ENCODE peak calls at places on chromosome 21, in eight cellular contexts. One of them, this sample, is unnamed.

GRCh38 chr21:33452362-33452761 is 27.4 kb downstream of the TMEM50B start:
- DNase-seq in IMR-90: no peak
- DNase-seq in A549: no peak
- DNase-seq in ovary: no peak
- DNase-seq in uterus: no peak
- DNase-seq in transverse colon: no peak
- DNase-seq in stomach: no peak
- DNase-seq in K562: peak
- DNase-seq in this sample: no peak

GRCh38 chr21:28324690-28325089 is 668.0 kb downstream of the LTN1 start:
- DNase-seq in uterus: no peak
- DNase-seq in A549: no peak
- DNase-seq in K562: no peak
- DNase-seq in ovary: no peak
- DNase-seq in transverse colon: no peak
- DNase-seq in IMR-90: no peak
- DNase-seq in stomach: no peak
- DNase-seq in this sample: no peak

GRCh38 chr21:34926784-34927548 is 122.1 kb downstream of the RUNX1 start:
- DNase-seq in transverse colon: peak
- DNase-seq in ovary: no peak
- DNase-seq in stomach: no peak
- DNase-seq in IMR-90: peak
- DNase-seq in uterus: no peak
- DNase-seq in A549: no peak
- DNase-seq in K562: no peak
- DNase-seq in this sample: no peak

GRCh38 chr21:46515109-46515508 is 56.4 kb downstream of the DIP2A start:
- DNase-seq in uterus: peak
- DNase-seq in transverse colon: peak
- DNase-seq in IMR-90: peak
- DNase-seq in A549: no peak
- DNase-seq in stomach: peak
- DNase-seq in ovary: peak
- DNase-seq in K562: no peak
- DNase-seq in this sample: no peak

GRCh38 chr21:22444990-22445389 is 1446.8 kb downstream of the NCAM2 start:
- DNase-seq in A549: no peak
- DNase-seq in uterus: no peak
- DNase-seq in ovary: no peak
- DNase-seq in K562: no peak
- DNase-seq in transverse colon: no peak
- DNase-seq in stomach: no peak
- DNase-seq in IMR-90: no peak
- DNase-seq in this sample: no peak

GRCh38 chr21:42238185-42238934 is 19.4 kb downstream of the ABCG1 start:
- DNase-seq in uterus: no peak
- DNase-seq in IMR-90: no peak
- DNase-seq in A549: no peak
- DNase-seq in ovary: no peak
- DNase-seq in stomach: no peak
- DNase-seq in transverse colon: no peak
- DNase-seq in K562: no peak
- DNase-seq in this sample: no peak

GRCh38 chr21:43269461-43269860 is 100.7 kb downstream of the CRYAA start:
- DNase-seq in ovary: no peak
- DNase-seq in A549: no peak
- DNase-seq in IMR-90: no peak
- DNase-seq in transverse colon: no peak
- DNase-seq in K562: peak
- DNase-seq in stomach: no peak
- DNase-seq in uterus: no peak
- DNase-seq in this sample: no peak

GRCh38 chr21:32483293-32483595 is 70.7 kb downstream of the EVA1C start:
- DNase-seq in stomach: no peak
- DNase-seq in IMR-90: no peak
- DNase-seq in K562: no peak
- DNase-seq in transverse colon: no peak
- DNase-seq in uterus: no peak
- DNase-seq in A549: no peak
- DNase-seq in ovary: no peak
- DNase-seq in this sample: no peak

GRCh38 chr21:34997295-34997694 is 51.8 kb downstream of the RUNX1 start:
- DNase-seq in stomach: no peak
- DNase-seq in IMR-90: no peak
- DNase-seq in A549: no peak
- DNase-seq in transverse colon: no peak
- DNase-seq in ovary: no peak
- DNase-seq in K562: peak
- DNase-seq in uterus: no peak
- DNase-seq in this sample: no peak

GRCh38 chr21:38196033-38196432 is 60.8 kb upstream of the KCNJ15 start:
- DNase-seq in K562: no peak
- DNase-seq in ovary: no peak
- DNase-seq in transverse colon: no peak
- DNase-seq in uterus: no peak
- DNase-seq in IMR-90: no peak
- DNase-seq in stomach: no peak
- DNase-seq in A549: no peak
- DNase-seq in this sample: no peak

GRCh38 chr21:42627527-42628289 is 25.7 kb upstream of the PDE9A start:
- DNase-seq in A549: no peak
- DNase-seq in IMR-90: no peak
- DNase-seq in K562: no peak
- DNase-seq in transverse colon: no peak
- DNase-seq in ovary: no peak
- DNase-seq in stomach: no peak
- DNase-seq in uterus: no peak
- DNase-seq in this sample: peak

GRCh38 chr21:23471877-23472276 is 2135.4 kb downstream of the MRPL39 start:
- DNase-seq in K562: no peak
- DNase-seq in ovary: no peak
- DNase-seq in uterus: no peak
- DNase-seq in A549: no peak
- DNase-seq in stomach: no peak
- DNase-seq in IMR-90: no peak
- DNase-seq in transverse colon: no peak
- DNase-seq in this sample: no peak

GRCh38 chr21:33835920-33836319 is 79.7 kb downstream of the ATP5PO start:
- DNase-seq in ovary: no peak
- DNase-seq in K562: no peak
- DNase-seq in stomach: no peak
- DNase-seq in A549: no peak
- DNase-seq in IMR-90: no peak
- DNase-seq in uterus: no peak
- DNase-seq in transverse colon: no peak
- DNase-seq in this sample: no peak

GRCh38 chr21:42164064-42164789 is 54.7 kb upstream of the ABCG1 start:
- DNase-seq in ovary: no peak
- DNase-seq in A549: no peak
- DNase-seq in IMR-90: no peak
- DNase-seq in uterus: peak
- DNase-seq in stomach: peak
- DNase-seq in K562: no peak
- DNase-seq in transverse colon: peak
- DNase-seq in this sample: peak

DNA sequence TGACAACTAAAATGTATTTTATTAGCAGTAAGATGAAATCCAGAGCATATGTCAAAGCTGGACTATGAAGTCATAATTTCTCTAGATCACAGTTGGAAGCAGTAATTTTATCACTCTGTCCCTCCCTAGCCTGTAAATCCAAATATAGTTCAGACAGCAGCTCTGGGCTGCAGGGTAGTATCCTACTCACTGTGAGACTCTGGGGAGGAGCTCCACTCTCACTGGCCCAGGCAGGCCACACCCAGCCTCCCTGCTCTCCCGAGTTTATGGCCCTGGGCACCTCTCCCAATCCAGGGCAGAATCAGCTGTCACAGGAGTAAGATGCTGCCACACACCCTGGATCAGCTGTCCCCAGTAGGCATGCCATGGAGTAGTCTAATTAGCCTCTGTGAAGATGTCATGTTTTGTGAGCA is 131.1 kb downstream of the HLCS start:
- DNase-seq in A549: no peak
- DNase-seq in stomach: no peak
- DNase-seq in transverse colon: peak
- DNase-seq in uterus: peak
- DNase-seq in ovary: no peak
- DNase-seq in K562: no peak
- DNase-seq in IMR-90: no peak
- DNase-seq in this sample: no peak
- TF ChIP-seq POLR2A in A549: no peak
- TF ChIP-seq POLR2A in stomach: no peak
- TF ChIP-seq POLR2A in transverse colon: no peak
- TF ChIP-seq POLR2A in uterus: no peak
- TF ChIP-seq POLR2A in ovary: no peak
- TF ChIP-seq POLR2A in K562: no peak
- TF ChIP-seq POLR2A in IMR-90: no peak
- TF ChIP-seq POLR2A in this sample: no peak

GRCh38 chr21:44317241-44317782 is 17.5 kb downstream of the PFKL start:
- DNase-seq in IMR-90: no peak
- DNase-seq in uterus: no peak
- DNase-seq in K562: no peak
- DNase-seq in A549: no peak
- DNase-seq in ovary: no peak
- DNase-seq in transverse colon: no peak
- DNase-seq in stomach: no peak
- DNase-seq in this sample: no peak

GRCh38 chr21:44318489-44319285 is 18.8 kb downstream of the PFKL start:
- DNase-seq in A549: no peak
- DNase-seq in transverse colon: no peak
- DNase-seq in ovary: no peak
- DNase-seq in K562: no peak
- DNase-seq in uterus: no peak
- DNase-seq in stomach: no peak
- DNase-seq in IMR-90: no peak
- DNase-seq in this sample: no peak

GRCh38 chr21:44319407-44320065 is 19.7 kb downstream of the CFAP410 start:
- DNase-seq in ovary: no peak
- DNase-seq in K562: no peak
- DNase-seq in IMR-90: no peak
- DNase-seq in transverse colon: no peak
- DNase-seq in uterus: no peak
- DNase-seq in stomach: no peak
- DNase-seq in A549: no peak
- DNase-seq in this sample: no peak

GRCh38 chr21:44316277-44316900 is 16.5 kb downstream of the PFKL start:
- DNase-seq in IMR-90: no peak
- DNase-seq in stomach: no peak
- DNase-seq in transverse colon: no peak
- DNase-seq in A549: no peak
- DNase-seq in ovary: no peak
- DNase-seq in K562: no peak
- DNase-seq in uterus: no peak
- DNase-seq in this sample: no peak

GRCh38 chr21:44317871-44318270 is 18.0 kb downstream of the PFKL start:
- DNase-seq in ovary: no peak
- DNase-seq in K562: no peak
- DNase-seq in IMR-90: no peak
- DNase-seq in stomach: no peak
- DNase-seq in A549: no peak
- DNase-seq in transverse colon: no peak
- DNase-seq in uterus: no peak
- DNase-seq in this sample: no peak
- TF ChIP-seq POLR2A in ovary: no peak
- TF ChIP-seq POLR2A in K562: no peak
- TF ChIP-seq POLR2A in IMR-90: no peak
- TF ChIP-seq POLR2A in stomach: no peak
- TF ChIP-seq POLR2A in A549: no peak
- TF ChIP-seq POLR2A in transverse colon: no peak
- TF ChIP-seq POLR2A in uterus: no peak
- TF ChIP-seq POLR2A in this sample: no peak

DNA sequence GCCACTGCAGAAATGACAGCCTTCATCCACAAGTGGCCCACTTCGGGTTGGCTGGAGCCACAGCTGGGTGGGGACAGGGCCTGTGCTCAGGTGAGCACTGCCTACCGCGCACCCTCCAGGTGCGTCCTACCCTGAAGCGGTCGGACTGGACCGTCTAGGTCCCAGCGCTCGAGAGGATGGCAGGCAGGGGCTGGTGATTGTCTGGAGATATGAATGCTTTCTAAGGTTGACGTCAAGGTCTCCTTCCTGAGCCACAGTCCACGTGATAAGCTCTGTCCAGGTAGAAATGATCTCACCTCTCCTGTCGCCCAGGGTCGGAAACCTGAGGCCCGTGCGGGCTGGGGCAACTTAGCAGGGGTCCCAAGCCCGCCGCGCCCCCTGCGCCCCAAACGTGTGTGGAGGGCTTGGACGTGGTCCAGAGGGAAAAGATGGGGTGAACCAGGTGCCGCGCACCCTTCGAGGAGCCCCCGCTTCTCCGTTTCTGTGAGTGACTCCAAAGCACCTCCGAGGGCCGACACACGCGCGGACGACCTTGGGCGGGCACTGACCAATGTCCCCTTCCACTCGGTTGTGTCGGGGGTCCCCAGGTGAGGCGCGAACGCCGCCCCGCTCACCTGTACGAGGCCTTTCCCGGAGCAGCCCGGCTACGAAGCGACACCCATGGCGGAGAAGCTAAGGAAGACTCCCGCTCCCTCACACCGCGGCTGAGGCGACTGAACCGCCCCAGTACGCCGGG is 853 bp upstream of the DOP1B start:
- DNase-seq in A549: no peak
- DNase-seq in ovary: peak
- DNase-seq in K562: no peak
- DNase-seq in stomach: peak
- DNase-seq in uterus: peak
- DNase-seq in IMR-90: no peak
- DNase-seq in transverse colon: peak
- DNase-seq in this sample: no peak
- TF ChIP-seq POLR2A in A549: peak
- TF ChIP-seq POLR2A in ovary: peak
- TF ChIP-seq POLR2A in K562: no peak
- TF ChIP-seq POLR2A in stomach: peak
- TF ChIP-seq POLR2A in uterus: peak
- TF ChIP-seq POLR2A in IMR-90: peak
- TF ChIP-seq POLR2A in transverse colon: peak
- TF ChIP-seq POLR2A in this sample: peak

DNA sequence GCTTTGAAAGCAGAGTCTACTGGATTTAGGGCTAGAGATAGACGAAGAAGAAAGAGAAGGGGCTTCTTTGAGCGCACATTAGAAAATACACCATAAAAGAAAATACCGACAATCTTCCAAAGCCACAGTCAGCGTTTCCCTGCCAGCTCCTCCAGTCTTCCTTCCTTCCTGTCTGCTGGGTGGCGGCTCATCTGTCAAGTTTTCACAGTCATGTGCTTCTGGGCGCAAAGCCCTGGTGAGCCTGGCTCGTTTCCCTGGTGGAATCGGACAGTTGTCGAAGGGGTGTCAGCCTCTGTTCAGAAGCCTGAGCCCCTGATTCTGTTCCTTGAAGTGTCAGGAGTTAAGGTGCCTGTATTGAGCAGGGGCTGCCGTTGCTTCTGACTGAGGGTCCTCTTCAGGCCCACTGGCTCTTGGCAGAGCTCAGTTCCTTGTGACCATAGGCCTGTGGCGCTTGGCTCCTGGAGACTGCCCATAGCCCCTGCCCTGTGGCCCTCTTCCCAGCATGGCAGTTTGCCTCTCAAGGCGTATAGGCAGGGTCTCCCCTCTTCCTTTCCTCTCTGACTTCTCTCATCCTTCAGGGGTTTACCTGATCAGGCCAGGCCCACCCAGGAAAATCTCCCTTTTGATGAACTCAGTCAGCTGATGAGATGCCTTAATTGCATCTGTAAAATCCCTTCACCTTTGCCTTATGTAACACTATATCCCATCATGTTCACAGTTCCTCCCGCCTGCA is 58.6 kb downstream of the ADARB1 start:
- DNase-seq in stomach: no peak
- DNase-seq in uterus: peak
- DNase-seq in ovary: no peak
- DNase-seq in IMR-90: no peak
- DNase-seq in A549: no peak
- DNase-seq in transverse colon: no peak
- DNase-seq in K562: no peak
- DNase-seq in this sample: no peak
- TF ChIP-seq POLR2A in stomach: no peak
- TF ChIP-seq POLR2A in uterus: no peak
- TF ChIP-seq POLR2A in ovary: no peak
- TF ChIP-seq POLR2A in IMR-90: no peak
- TF ChIP-seq POLR2A in A549: no peak
- TF ChIP-seq POLR2A in transverse colon: no peak
- TF ChIP-seq POLR2A in K562: no peak
- TF ChIP-seq POLR2A in this sample: no peak